ENCODE peak calls at places on chromosome 1, in eight cellular contexts. One of them, this sample, is unnamed.
A peak's percentile ranks its signal among the peaks of the same experiment; 100 is the strongest.

GRCh38 chr1:225508538-225509375 is 80.9 kb upstream of the LBR start:
- DNase-seq in colonic mucosa: no peak
- DNase-seq in IMR-90: peak; percentile 99
- DNase-seq in neural crest cell: no peak
- DNase-seq in brain microvascular endothelial cell: peak; percentile 97
- DNase-seq in mammary epithelial cell: peak; percentile 95
- DNase-seq in CD4-positive, alpha-beta T cell: no peak
- DNase-seq in activated B cell treated with CpG ODN at 0.5 μM for 24 hours: no peak
- DNase-seq in this sample: peak; percentile 99

GRCh38 chr1:36134031-36134430 is 9.0 kb upstream of the COL8A2 start:
- DNase-seq in IMR-90: no peak
- DNase-seq in neural crest cell: no peak
- DNase-seq in brain microvascular endothelial cell: no peak
- DNase-seq in CD4-positive, alpha-beta T cell: no peak
- DNase-seq in colonic mucosa: no peak
- DNase-seq in activated B cell treated with CpG ODN at 0.5 μM for 24 hours: no peak
- DNase-seq in mammary epithelial cell: no peak
- DNase-seq in this sample: no peak

GRCh38 chr1:99756598-99756997 is 9.8 kb downstream of the FRRS1 start:
- DNase-seq in neural crest cell: no peak
- DNase-seq in brain microvascular endothelial cell: peak; percentile 15
- DNase-seq in IMR-90: peak; percentile 64
- DNase-seq in mammary epithelial cell: peak; percentile 88
- DNase-seq in activated B cell treated with CpG ODN at 0.5 μM for 24 hours: no peak
- DNase-seq in CD4-positive, alpha-beta T cell: no peak
- DNase-seq in colonic mucosa: no peak
- DNase-seq in this sample: peak; percentile 68

GRCh38 chr1:3918966-3919611 is 19.0 kb upstream of the C1orf174 start:
- DNase-seq in IMR-90: no peak
- DNase-seq in CD4-positive, alpha-beta T cell: peak; percentile 17
- DNase-seq in activated B cell treated with CpG ODN at 0.5 μM for 24 hours: no peak
- DNase-seq in neural crest cell: no peak
- DNase-seq in brain microvascular endothelial cell: no peak
- DNase-seq in mammary epithelial cell: no peak
- DNase-seq in colonic mucosa: no peak
- DNase-seq in this sample: no peak

GRCh38 chr1:31412732-31413404 is at the start of gene SERINC2:
- DNase-seq in colonic mucosa: peak; percentile 62
- DNase-seq in brain microvascular endothelial cell: no peak
- DNase-seq in neural crest cell: no peak
- DNase-seq in IMR-90: no peak
- DNase-seq in mammary epithelial cell: peak; percentile 61
- DNase-seq in CD4-positive, alpha-beta T cell: no peak
- DNase-seq in activated B cell treated with CpG ODN at 0.5 μM for 24 hours: no peak
- DNase-seq in this sample: peak; percentile 57

GRCh38 chr1:89126602-89127001 is 688 bp upstream of the GBP2 start:
- DNase-seq in CD4-positive, alpha-beta T cell: no peak
- DNase-seq in IMR-90: no peak
- DNase-seq in mammary epithelial cell: no peak
- DNase-seq in neural crest cell: no peak
- DNase-seq in activated B cell treated with CpG ODN at 0.5 μM for 24 hours: no peak
- DNase-seq in brain microvascular endothelial cell: no peak
- DNase-seq in colonic mucosa: no peak
- DNase-seq in this sample: no peak

GRCh38 chr1:36487906-36488305 is 5.2 kb upstream of the CSF3R start:
- DNase-seq in mammary epithelial cell: no peak
- DNase-seq in CD4-positive, alpha-beta T cell: no peak
- DNase-seq in activated B cell treated with CpG ODN at 0.5 μM for 24 hours: no peak
- DNase-seq in colonic mucosa: no peak
- DNase-seq in IMR-90: no peak
- DNase-seq in brain microvascular endothelial cell: no peak
- DNase-seq in neural crest cell: no peak
- DNase-seq in this sample: no peak

GRCh38 chr1:208058212-208059155 is 147.6 kb upstream of the CD34 start:
- DNase-seq in brain microvascular endothelial cell: no peak
- DNase-seq in colonic mucosa: no peak
- DNase-seq in neural crest cell: no peak
- DNase-seq in IMR-90: no peak
- DNase-seq in CD4-positive, alpha-beta T cell: no peak
- DNase-seq in activated B cell treated with CpG ODN at 0.5 μM for 24 hours: no peak
- DNase-seq in mammary epithelial cell: no peak
- DNase-seq in this sample: no peak

GRCh38 chr1:47612816-47613215 is 175.0 kb downstream of the FOXD2 start:
- DNase-seq in colonic mucosa: no peak
- DNase-seq in mammary epithelial cell: no peak
- DNase-seq in activated B cell treated with CpG ODN at 0.5 μM for 24 hours: no peak
- DNase-seq in neural crest cell: no peak
- DNase-seq in brain microvascular endothelial cell: no peak
- DNase-seq in CD4-positive, alpha-beta T cell: no peak
- DNase-seq in IMR-90: no peak
- DNase-seq in this sample: no peak

GRCh38 chr1:235057385-235058306 is 71.0 kb downstream of the TOMM20 start:
- DNase-seq in neural crest cell: no peak
- DNase-seq in mammary epithelial cell: no peak
- DNase-seq in CD4-positive, alpha-beta T cell: no peak
- DNase-seq in brain microvascular endothelial cell: no peak
- DNase-seq in activated B cell treated with CpG ODN at 0.5 μM for 24 hours: no peak
- DNase-seq in IMR-90: no peak
- DNase-seq in colonic mucosa: no peak
- DNase-seq in this sample: no peak

GRCh38 chr1:17892851-17893250 is 137.7 kb downstream of the ACTL8 start:
- DNase-seq in neural crest cell: no peak
- DNase-seq in colonic mucosa: no peak
- DNase-seq in activated B cell treated with CpG ODN at 0.5 μM for 24 hours: no peak
- DNase-seq in CD4-positive, alpha-beta T cell: no peak
- DNase-seq in brain microvascular endothelial cell: no peak
- DNase-seq in mammary epithelial cell: no peak
- DNase-seq in IMR-90: no peak
- DNase-seq in this sample: no peak

GRCh38 chr1:239263821-239264220 is 122.5 kb upstream of the CHRM3 start:
- DNase-seq in mammary epithelial cell: no peak
- DNase-seq in neural crest cell: no peak
- DNase-seq in CD4-positive, alpha-beta T cell: no peak
- DNase-seq in activated B cell treated with CpG ODN at 0.5 μM for 24 hours: no peak
- DNase-seq in IMR-90: no peak
- DNase-seq in brain microvascular endothelial cell: no peak
- DNase-seq in colonic mucosa: no peak
- DNase-seq in this sample: no peak

GRCh38 chr1:198577444-198577843 is 37.0 kb upstream of the ATP6V1G3 start:
- DNase-seq in colonic mucosa: no peak
- DNase-seq in brain microvascular endothelial cell: peak; percentile 64
- DNase-seq in CD4-positive, alpha-beta T cell: no peak
- DNase-seq in mammary epithelial cell: peak; percentile 72
- DNase-seq in neural crest cell: no peak
- DNase-seq in activated B cell treated with CpG ODN at 0.5 μM for 24 hours: no peak
- DNase-seq in IMR-90: peak; percentile 87
- DNase-seq in this sample: peak; percentile 74

GRCh38 chr1:24921938-24922662 is 8.0 kb downstream of the RUNX3 start:
- DNase-seq in mammary epithelial cell: no peak
- DNase-seq in colonic mucosa: no peak
- DNase-seq in activated B cell treated with CpG ODN at 0.5 μM for 24 hours: no peak
- DNase-seq in IMR-90: no peak
- DNase-seq in CD4-positive, alpha-beta T cell: no peak
- DNase-seq in neural crest cell: no peak
- DNase-seq in brain microvascular endothelial cell: no peak
- DNase-seq in this sample: no peak

DNA sequence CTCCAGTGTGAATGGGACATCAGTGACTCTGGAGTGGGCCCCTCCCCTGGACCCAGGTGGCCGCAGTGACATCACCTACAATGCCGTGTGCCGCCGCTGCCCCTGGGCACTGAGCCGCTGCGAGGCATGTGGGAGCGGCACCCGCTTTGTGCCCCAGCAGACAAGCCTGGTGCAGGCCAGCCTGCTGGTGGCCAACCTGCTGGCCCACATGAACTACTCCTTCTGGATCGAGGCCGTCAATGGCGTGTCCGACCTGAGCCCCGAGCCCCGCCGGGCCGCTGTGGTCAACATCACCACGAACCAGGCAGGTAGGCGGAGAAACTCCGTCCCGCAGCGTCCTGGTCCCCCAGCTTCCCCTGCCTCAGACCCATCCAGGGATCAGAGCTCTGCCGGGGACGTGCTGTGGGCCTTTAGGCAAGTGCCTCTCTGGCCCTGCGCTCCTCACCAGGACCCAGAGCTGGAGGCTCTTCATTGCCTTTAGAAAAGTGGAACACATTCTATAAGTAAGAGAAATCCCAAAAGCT is 25.7 kb downstream of the EPHA8 start:
- DNase-seq in colonic mucosa: no peak
- DNase-seq in CD4-positive, alpha-beta T cell: no peak
- DNase-seq in mammary epithelial cell: no peak
- DNase-seq in IMR-90: no peak
- DNase-seq in activated B cell treated with CpG ODN at 0.5 μM for 24 hours: no peak
- DNase-seq in neural crest cell: no peak
- DNase-seq in brain microvascular endothelial cell: no peak
- DNase-seq in this sample: no peak
- TF ChIP-seq CTCF in colonic mucosa: no peak
- TF ChIP-seq CTCF in CD4-positive, alpha-beta T cell: no peak
- TF ChIP-seq CTCF in mammary epithelial cell: no peak
- TF ChIP-seq CTCF in IMR-90: no peak
- TF ChIP-seq CTCF in activated B cell treated with CpG ODN at 0.5 μM for 24 hours: no peak
- TF ChIP-seq CTCF in neural crest cell: no peak
- TF ChIP-seq CTCF in brain microvascular endothelial cell: no peak
- TF ChIP-seq CTCF in this sample: no peak

GRCh38 chr1:174726880-174727585 is 272.7 kb upstream of the CACYBP start:
- DNase-seq in mammary epithelial cell: no peak
- DNase-seq in IMR-90: no peak
- DNase-seq in CD4-positive, alpha-beta T cell: no peak
- DNase-seq in brain microvascular endothelial cell: no peak
- DNase-seq in colonic mucosa: no peak
- DNase-seq in activated B cell treated with CpG ODN at 0.5 μM for 24 hours: no peak
- DNase-seq in neural crest cell: no peak
- DNase-seq in this sample: no peak

GRCh38 chr1:174721246-174721645 is 273.5 kb downstream of the GPR52 start:
- DNase-seq in neural crest cell: no peak
- DNase-seq in IMR-90: no peak
- DNase-seq in CD4-positive, alpha-beta T cell: no peak
- DNase-seq in brain microvascular endothelial cell: no peak
- DNase-seq in activated B cell treated with CpG ODN at 0.5 μM for 24 hours: no peak
- DNase-seq in colonic mucosa: no peak
- DNase-seq in mammary epithelial cell: no peak
- DNase-seq in this sample: no peak

GRCh38 chr1:174723815-174724214 is 275.9 kb upstream of the CACYBP start:
- DNase-seq in activated B cell treated with CpG ODN at 0.5 μM for 24 hours: no peak
- DNase-seq in neural crest cell: no peak
- DNase-seq in brain microvascular endothelial cell: no peak
- DNase-seq in IMR-90: no peak
- DNase-seq in mammary epithelial cell: no peak
- DNase-seq in CD4-positive, alpha-beta T cell: no peak
- DNase-seq in colonic mucosa: no peak
- DNase-seq in this sample: no peak

GRCh38 chr1:174720618-174721017 is 272.9 kb downstream of the GPR52 start:
- DNase-seq in activated B cell treated with CpG ODN at 0.5 μM for 24 hours: no peak
- DNase-seq in colonic mucosa: no peak
- DNase-seq in mammary epithelial cell: no peak
- DNase-seq in IMR-90: no peak
- DNase-seq in neural crest cell: no peak
- DNase-seq in CD4-positive, alpha-beta T cell: no peak
- DNase-seq in brain microvascular endothelial cell: no peak
- DNase-seq in this sample: no peak

GRCh38 chr1:174726167-174726879 is 273.4 kb upstream of the CACYBP start:
- DNase-seq in neural crest cell: no peak
- DNase-seq in mammary epithelial cell: no peak
- DNase-seq in brain microvascular endothelial cell: no peak
- DNase-seq in IMR-90: peak; percentile 55
- DNase-seq in CD4-positive, alpha-beta T cell: no peak
- DNase-seq in activated B cell treated with CpG ODN at 0.5 μM for 24 hours: no peak
- DNase-seq in colonic mucosa: no peak
- DNase-seq in this sample: peak; percentile 36
- TF ChIP-seq CTCF in neural crest cell: peak; percentile 76
- TF ChIP-seq CTCF in mammary epithelial cell: peak; percentile 31
- TF ChIP-seq CTCF in brain microvascular endothelial cell: peak; percentile 32
- TF ChIP-seq CTCF in IMR-90: peak; percentile 64
- TF ChIP-seq CTCF in CD4-positive, alpha-beta T cell: peak; percentile 59
- TF ChIP-seq CTCF in activated B cell treated with CpG ODN at 0.5 μM for 24 hours: no peak
- TF ChIP-seq CTCF in colonic mucosa: no peak
- TF ChIP-seq CTCF in this sample: peak; percentile 69

DNA sequence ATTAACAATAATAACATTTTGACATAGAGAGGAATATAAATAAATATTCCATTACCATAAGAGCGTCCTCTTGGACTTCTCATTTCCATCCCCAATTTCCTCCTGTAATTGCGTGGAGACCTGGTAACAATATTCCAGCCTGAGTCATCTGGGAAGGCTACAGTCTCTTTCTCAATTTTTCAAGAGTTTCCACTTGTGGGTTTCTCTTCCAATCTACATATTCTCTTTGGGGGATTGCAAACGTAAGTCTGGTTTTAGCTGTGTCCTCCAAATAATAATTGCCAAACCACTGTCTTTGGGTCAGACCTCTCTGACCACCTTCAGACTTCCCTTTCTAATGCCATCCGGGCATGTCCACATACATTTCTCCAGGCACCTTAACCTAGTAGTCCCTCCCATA is 124.5 kb upstream of the USP24 start:
- DNase-seq in CD4-positive, alpha-beta T cell: no peak
- DNase-seq in neural crest cell: no peak
- DNase-seq in IMR-90: no peak
- DNase-seq in activated B cell treated with CpG ODN at 0.5 μM for 24 hours: no peak
- DNase-seq in brain microvascular endothelial cell: no peak
- DNase-seq in colonic mucosa: no peak
- DNase-seq in mammary epithelial cell: no peak
- DNase-seq in this sample: no peak
- TF ChIP-seq CTCF in CD4-positive, alpha-beta T cell: no peak
- TF ChIP-seq CTCF in neural crest cell: no peak
- TF ChIP-seq CTCF in IMR-90: no peak
- TF ChIP-seq CTCF in activated B cell treated with CpG ODN at 0.5 μM for 24 hours: no peak
- TF ChIP-seq CTCF in brain microvascular endothelial cell: no peak
- TF ChIP-seq CTCF in colonic mucosa: no peak
- TF ChIP-seq CTCF in mammary epithelial cell: no peak
- TF ChIP-seq CTCF in this sample: no peak

DNA sequence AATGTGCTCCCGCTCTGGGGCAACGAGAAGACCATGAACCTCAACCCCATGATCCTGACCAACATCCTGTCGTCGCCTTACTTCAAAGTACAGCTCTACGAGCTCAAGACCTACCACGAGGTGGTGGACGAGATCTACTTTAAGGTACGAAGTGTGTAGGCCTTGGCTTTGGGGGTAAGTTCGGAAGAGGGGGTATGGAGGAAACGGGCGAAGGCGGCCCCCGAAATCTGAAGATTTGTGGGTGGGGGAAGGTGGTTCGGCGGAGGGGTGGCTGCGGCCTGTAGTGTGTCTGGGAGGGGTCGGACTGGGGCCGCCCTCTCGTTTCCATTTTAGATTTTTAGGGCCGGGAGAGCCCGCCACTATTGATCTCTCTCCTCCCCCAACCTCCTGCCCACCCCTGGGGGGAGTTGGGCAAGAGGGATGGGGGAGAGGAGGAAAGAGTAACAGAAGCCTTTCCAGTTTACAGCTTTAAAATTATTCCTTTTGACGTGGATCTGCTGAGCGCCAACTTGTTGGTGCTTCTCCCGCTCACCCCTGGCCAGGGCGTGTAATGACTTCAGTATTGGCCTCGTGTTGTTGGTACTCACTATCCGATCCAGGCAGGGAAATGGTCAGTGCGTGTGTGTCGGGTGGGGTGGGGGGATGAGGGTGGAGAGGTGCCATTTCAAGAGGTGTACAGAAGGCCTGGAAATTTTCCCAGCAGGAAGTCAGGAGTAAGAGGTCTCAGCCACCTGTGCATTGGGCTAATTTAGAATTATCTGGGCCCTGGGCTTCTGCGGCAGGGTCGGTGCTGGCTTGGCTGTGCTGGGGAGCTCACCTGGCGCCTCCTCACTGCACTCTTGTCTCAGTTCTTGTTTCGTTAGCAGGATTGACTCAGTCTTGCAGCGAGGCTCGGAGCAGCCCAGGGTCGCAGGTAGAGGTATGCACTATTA is 880 bp downstream of the PRPF38B start:
- DNase-seq in colonic mucosa: peak; percentile 68
- DNase-seq in mammary epithelial cell: peak; percentile 75
- DNase-seq in brain microvascular endothelial cell: peak; percentile 47
- DNase-seq in IMR-90: peak; percentile 78
- DNase-seq in CD4-positive, alpha-beta T cell: peak; percentile 43
- DNase-seq in activated B cell treated with CpG ODN at 0.5 μM for 24 hours: peak; percentile 27
- DNase-seq in neural crest cell: no peak
- DNase-seq in this sample: peak; percentile 76
- TF ChIP-seq CTCF in colonic mucosa: no peak
- TF ChIP-seq CTCF in mammary epithelial cell: no peak
- TF ChIP-seq CTCF in brain microvascular endothelial cell: peak; percentile 59
- TF ChIP-seq CTCF in IMR-90: peak; percentile 37
- TF ChIP-seq CTCF in CD4-positive, alpha-beta T cell: peak; percentile 65
- TF ChIP-seq CTCF in activated B cell treated with CpG ODN at 0.5 μM for 24 hours: no peak
- TF ChIP-seq CTCF in neural crest cell: peak; percentile 48
- TF ChIP-seq CTCF in this sample: peak; percentile 26